ENCODE peak calls at places on chromosomes 13 and 19, in nine cellular contexts. R is HCT116, T is body of pancreas, V is upper lobe of left lung, L is right lobe of liver, I is GM12878, H is IMR-90, S is heart left ventricle, F is HepG2. A is an unnamed sample.
A peak's percentile ranks its signal among the peaks of the same experiment; 100 is the strongest.

GRCh38 chr19:10670187-10670586 is 16.0 kb downstream of the ILF3 start:
- ATAC-seq in R (no peak), T (no peak), V (no peak), L (no peak), I (no peak), H (no peak), S (no peak), F (no peak), A (no peak)

GRCh38 chr19:10742494-10742893 is 24.6 kb downstream of the DNM2 start:
- ATAC-seq in R (no peak), T (peak; percentile 25), V (no peak), L (peak; percentile 28), I (no peak), H (no peak), S (peak; percentile 39), F (no peak), A (peak; percentile 57)

GRCh38 chr13:40486518-40487163 is 179.8 kb downstream of the FOXO1 start:
- ATAC-seq in R (no peak), T (no peak), V (no peak), L (no peak), I (no peak), H (no peak), S (no peak), F (peak; percentile 73), A (no peak)

GRCh38 chr13:44410328-44410859 is 36.8 kb downstream of the SERP2 start:
- ATAC-seq in R (peak; percentile 41), T (no peak), V (no peak), L (no peak), I (no peak), H (no peak), S (no peak), F (peak; percentile 57), A (no peak)

GRCh38 chr13:71358218-71358617 is 508.8 kb downstream of the DACH1 start:
- ATAC-seq in R (no peak), T (no peak), V (no peak), L (no peak), I (no peak), H (no peak), S (no peak), F (no peak), A (no peak)

GRCh38 chr13:80086304-80086721 is 254.6 kb downstream of the SPRY2 start:
- ATAC-seq in R (no peak), T (no peak), V (no peak), L (no peak), I (no peak), H (no peak), S (no peak), F (no peak), A (no peak)

GRCh38 chr13:98189841-98190505 is 12.9 kb upstream of the RNF113B start:
- ATAC-seq in R (no peak), T (no peak), V (no peak), L (peak; percentile 69), I (peak; percentile 28), H (no peak), S (peak; percentile 34), F (no peak), A (no peak)

GRCh38 chr13:103694033-103694432 is 627.8 kb upstream of the SLC10A2 start:
- ATAC-seq in R (no peak), T (no peak), V (no peak), L (no peak), I (no peak), H (no peak), S (no peak), F (no peak), A (no peak)

GRCh38 chr19:19077103-19077502 is 13.3 kb downstream of the SLC25A42 start:
- ATAC-seq in R (no peak), T (no peak), V (no peak), L (peak; percentile 31), I (no peak), H (no peak), S (no peak), F (no peak), A (no peak)

GRCh38 chr13:45433381-45433790 is 15.2 kb upstream of the SLC25A30 start:
- ATAC-seq in R (no peak), T (peak; percentile 58), V (no peak), L (peak; percentile 56), I (no peak), H (no peak), S (peak; percentile 79), F (peak; percentile 75), A (no peak)

GRCh38 chr19:28386080-28386869 is 826.7 kb downstream of the UQCRFS1 start:
- ATAC-seq in R (no peak), T (no peak), V (peak; percentile 24), L (no peak), I (no peak), H (no peak), S (no peak), F (no peak), A (no peak)

GRCh38 chr19:33878912-33879810 is 82.5 kb downstream of the KCTD15 start:
- ATAC-seq in R (no peak), T (no peak), V (no peak), L (no peak), I (no peak), H (no peak), S (no peak), F (no peak), A (no peak)

GRCh38 chr13:112067121-112067741 is at the start of gene SOX1:
- ATAC-seq in R (no peak), T (no peak), V (no peak), L (no peak), I (no peak), H (no peak), S (no peak), F (no peak), A (no peak)

GRCh38 chr13:21613791-21614190 is 9.8 kb upstream of the MICU2 start:
- ATAC-seq in R (peak; percentile 78), T (no peak), V (no peak), L (no peak), I (peak; percentile 19), H (no peak), S (no peak), F (no peak), A (no peak)

GRCh38 chr13:111462221-111462764 is 141.9 kb downstream of the TEX29 start:
- ATAC-seq in R (no peak), T (no peak), V (no peak), L (no peak), I (no peak), H (no peak), S (no peak), F (no peak), A (no peak)

GRCh38 chr13:42011601-42012401 is 36.6 kb upstream of the DGKH start:
- ATAC-seq in R (no peak), T (no peak), V (peak; percentile 34), L (peak; percentile 16), I (peak; percentile 40), H (no peak), S (no peak), F (peak; percentile 92), A (peak; percentile 10)

GRCh38 chr13:23778879-23779278 is 110.3 kb downstream of the MIPEP start:
- ATAC-seq in R (no peak), T (no peak), V (peak; percentile 85), L (peak; percentile 67), I (no peak), H (peak; percentile 53), S (no peak), F (peak; percentile 100), A (peak; percentile 28)

GRCh38 chr19:10516064-10516385 is 1.2 kb downstream of the S1PR5 start:
- ATAC-seq in R (no peak), T (no peak), V (no peak), L (peak; percentile 29), I (no peak), H (no peak), S (no peak), F (no peak), A (no peak)

GRCh38 chr13:110875243-110875642 is 39.6 kb downstream of the ANKRD10 start:
- ATAC-seq in R (no peak), T (no peak), V (no peak), L (no peak), I (no peak), H (no peak), S (no peak), F (no peak), A (no peak)

GRCh38 chr13:29849071-29849541 is 1.3 kb downstream of the UBL3 start:
- ATAC-seq in R (no peak), T (no peak), V (no peak), L (peak; percentile 17), I (peak; percentile 25), H (no peak), S (no peak), F (peak; percentile 18), A (no peak)

GRCh38 chr13:29852464-29853054 is 2.1 kb upstream of the UBL3 start:
- ATAC-seq in R (no peak), T (no peak), V (no peak), L (no peak), I (no peak), H (no peak), S (no peak), F (no peak), A (no peak)

GRCh38 chr13:29847501-29847983 is 2.9 kb downstream of the UBL3 start:
- ATAC-seq in R (no peak), T (no peak), V (peak; percentile 3), L (peak; percentile 0), I (peak; percentile 6), H (no peak), S (no peak), F (peak; percentile 21), A (no peak)

GRCh38 chr13:29850213-29850898 is at the start of gene UBL3:
- ATAC-seq in R (peak; percentile 88), T (peak; percentile 91), V (peak; percentile 99), L (peak; percentile 88), I (peak; percentile 84), H (peak; percentile 91), S (peak; percentile 98), F (peak; percentile 85), A (peak; percentile 97)

GRCh38 chr13:29849731-29850212 is 645 bp downstream of the UBL3 start:
- ATAC-seq in R (peak; percentile 43), T (peak; percentile 43), V (peak; percentile 74), L (peak; percentile 57), I (peak; percentile 57), H (peak; percentile 42), S (peak; percentile 43), F (peak; percentile 72), A (peak; percentile 57)
- TF ChIP-seq POLR2A in R (no peak), T (no peak), V (no peak), L (no peak), I (no peak), H (peak; percentile 49), S (no peak), F (no peak), A (no peak)

GRCh38 chr13:50599927-50600326 is 243.6 kb downstream of the DLEU7 start:
- ATAC-seq in R (no peak), T (no peak), V (no peak), L (no peak), I (no peak), H (no peak), S (no peak), F (no peak), A (no peak)
- H3K4me1 ChIP-seq in R (no peaks in the 10 kb centered on the region), T (peaks cover 8% of the 10 kb centered on the region), V (no peaks in the 10 kb centered on the region), L (no peaks in the 10 kb centered on the region), I (peaks cover 26% of the 10 kb centered on the region), H (no peaks in the 10 kb centered on the region), S (peaks cover 11% of the 10 kb centered on the region), F (peaks cover 38% of the 10 kb centered on the region), A (no peaks in the 10 kb centered on the region)

GRCh38 chr13:77918391-77919261 is at the start of gene EDNRB:
- ATAC-seq in R (no peak), T (peak; percentile 33), V (peak; percentile 83), L (peak; percentile 68), I (peak; percentile 65), H (peak; percentile 79), S (peak; percentile 72), F (no peak), A (peak; percentile 60)
- H3K4me3 ChIP-seq in R (no peak within 1 kb of the TSS), T (peak within 1 kb of the TSS; percentile 30), V (peak within 1 kb of the TSS; percentile 48), L (peak within 1 kb of the TSS; percentile 46), I (no peak within 1 kb of the TSS), H (peak within 1 kb of the TSS; percentile 58), S (peak within 1 kb of the TSS; percentile 71), F (no peak within 1 kb of the TSS), A (peak within 1 kb of the TSS; percentile 64)

GRCh38 chr19:41298327-41298964 is 11.5 kb upstream of the CCDC97 start:
- ATAC-seq in R (no peak), T (peak; percentile 79), V (peak; percentile 91), L (peak; percentile 71), I (peak; percentile 55), H (peak; percentile 55), S (peak; percentile 74), F (peak; percentile 51), A (peak; percentile 76)
- TF ChIP-seq POLR2A in R (no peak), T (no peak), V (no peak), L (peak; percentile 27), I (no peak), H (no peak), S (no peak), F (no peak), A (no peak)

A was measured in gastroesophageal sphincter.